ENCODE peak calls at places on chromosomes 13 and 19, in eight cellular contexts. One of them, this sample, is unnamed.

GRCh38 chr13:20407759-20408158 is 117.9 kb downstream of the CRYL1 start:
- DNase-seq in HFF-Myc: no peak
- DNase-seq in IMR-90: no peak
- DNase-seq in iris pigment epithelial cell: no peak
- DNase-seq in activated CD4-positive, alpha-beta T cell treated with anti-CD3 and anti-CD28 coated beads, Interleukin-2, amount 50 U/mL, for 24 hours: no peak
- DNase-seq in DMS153: no peak
- DNase-seq in effector CD4-positive, alpha-beta T cell: no peak
- DNase-seq in KBM-7: no peak
- DNase-seq in this sample: no peak

GRCh38 chr19:3606690-3607289 is at the start of gene TBXA2R:
- DNase-seq in HFF-Myc: no peak
- DNase-seq in IMR-90: peak
- DNase-seq in iris pigment epithelial cell: peak
- DNase-seq in activated CD4-positive, alpha-beta T cell treated with anti-CD3 and anti-CD28 coated beads, Interleukin-2, amount 50 U/mL, for 24 hours: no peak
- DNase-seq in DMS153: peak
- DNase-seq in effector CD4-positive, alpha-beta T cell: peak
- DNase-seq in KBM-7: peak
- DNase-seq in this sample: peak

GRCh38 chr13:36718686-36719085 is 44.9 kb downstream of the SERTM1 start:
- DNase-seq in HFF-Myc: no peak
- DNase-seq in IMR-90: no peak
- DNase-seq in iris pigment epithelial cell: peak
- DNase-seq in activated CD4-positive, alpha-beta T cell treated with anti-CD3 and anti-CD28 coated beads, Interleukin-2, amount 50 U/mL, for 24 hours: no peak
- DNase-seq in DMS153: no peak
- DNase-seq in effector CD4-positive, alpha-beta T cell: no peak
- DNase-seq in KBM-7: no peak
- DNase-seq in this sample: peak

GRCh38 chr19:55603115-55603514 is 2.3 kb upstream of the ZNF865 start:
- DNase-seq in HFF-Myc: no peak
- DNase-seq in IMR-90: no peak
- DNase-seq in iris pigment epithelial cell: no peak
- DNase-seq in activated CD4-positive, alpha-beta T cell treated with anti-CD3 and anti-CD28 coated beads, Interleukin-2, amount 50 U/mL, for 24 hours: no peak
- DNase-seq in DMS153: no peak
- DNase-seq in effector CD4-positive, alpha-beta T cell: no peak
- DNase-seq in KBM-7: no peak
- DNase-seq in this sample: no peak

GRCh38 chr13:21079761-21080730 is 18.7 kb upstream of the LATS2 start:
- DNase-seq in HFF-Myc: no peak
- DNase-seq in IMR-90: peak
- DNase-seq in iris pigment epithelial cell: peak
- DNase-seq in activated CD4-positive, alpha-beta T cell treated with anti-CD3 and anti-CD28 coated beads, Interleukin-2, amount 50 U/mL, for 24 hours: no peak
- DNase-seq in DMS153: no peak
- DNase-seq in effector CD4-positive, alpha-beta T cell: no peak
- DNase-seq in KBM-7: no peak
- DNase-seq in this sample: peak

GRCh38 chr19:53808710-53809125 is 15.4 kb downstream of the NLRP12 start:
- DNase-seq in HFF-Myc: peak
- DNase-seq in IMR-90: peak
- DNase-seq in iris pigment epithelial cell: peak
- DNase-seq in activated CD4-positive, alpha-beta T cell treated with anti-CD3 and anti-CD28 coated beads, Interleukin-2, amount 50 U/mL, for 24 hours: no peak
- DNase-seq in DMS153: no peak
- DNase-seq in effector CD4-positive, alpha-beta T cell: no peak
- DNase-seq in KBM-7: peak
- DNase-seq in this sample: peak

GRCh38 chr19:871446-872265 is 12.2 kb downstream of the CFD start:
- DNase-seq in HFF-Myc: no peak
- DNase-seq in IMR-90: peak
- DNase-seq in iris pigment epithelial cell: no peak
- DNase-seq in activated CD4-positive, alpha-beta T cell treated with anti-CD3 and anti-CD28 coated beads, Interleukin-2, amount 50 U/mL, for 24 hours: no peak
- DNase-seq in DMS153: no peak
- DNase-seq in effector CD4-positive, alpha-beta T cell: no peak
- DNase-seq in KBM-7: no peak
- DNase-seq in this sample: no peak

GRCh38 chr13:98343461-98343860 is 166.4 kb upstream of the RNF113B start:
- DNase-seq in HFF-Myc: no peak
- DNase-seq in IMR-90: no peak
- DNase-seq in iris pigment epithelial cell: no peak
- DNase-seq in activated CD4-positive, alpha-beta T cell treated with anti-CD3 and anti-CD28 coated beads, Interleukin-2, amount 50 U/mL, for 24 hours: no peak
- DNase-seq in DMS153: no peak
- DNase-seq in effector CD4-positive, alpha-beta T cell: no peak
- DNase-seq in KBM-7: no peak
- DNase-seq in this sample: no peak

GRCh38 chr13:95292622-95293021 is 8.6 kb downstream of the ABCC4 start:
- DNase-seq in HFF-Myc: no peak
- DNase-seq in IMR-90: no peak
- DNase-seq in iris pigment epithelial cell: no peak
- DNase-seq in activated CD4-positive, alpha-beta T cell treated with anti-CD3 and anti-CD28 coated beads, Interleukin-2, amount 50 U/mL, for 24 hours: no peak
- DNase-seq in DMS153: no peak
- DNase-seq in effector CD4-positive, alpha-beta T cell: no peak
- DNase-seq in KBM-7: no peak
- DNase-seq in this sample: no peak

GRCh38 chr13:32267836-32268439 is 47.2 kb downstream of the ZAR1L start:
- DNase-seq in HFF-Myc: no peak
- DNase-seq in IMR-90: no peak
- DNase-seq in iris pigment epithelial cell: peak
- DNase-seq in activated CD4-positive, alpha-beta T cell treated with anti-CD3 and anti-CD28 coated beads, Interleukin-2, amount 50 U/mL, for 24 hours: peak
- DNase-seq in DMS153: no peak
- DNase-seq in effector CD4-positive, alpha-beta T cell: peak
- DNase-seq in KBM-7: no peak
- DNase-seq in this sample: no peak

GRCh38 chr13:49082653-49083536 is 107.2 kb downstream of the FNDC3A start:
- DNase-seq in HFF-Myc: no peak
- DNase-seq in IMR-90: peak
- DNase-seq in iris pigment epithelial cell: peak
- DNase-seq in activated CD4-positive, alpha-beta T cell treated with anti-CD3 and anti-CD28 coated beads, Interleukin-2, amount 50 U/mL, for 24 hours: no peak
- DNase-seq in DMS153: no peak
- DNase-seq in effector CD4-positive, alpha-beta T cell: no peak
- DNase-seq in KBM-7: no peak
- DNase-seq in this sample: peak

This sample was measured in fibroblast of pulmonary artery.